ENCODE peak calls at places on chromosomes 16 and 17, in seven cellular contexts. One of them, this sample, is unnamed.

GRCh38 chr17:10075919-10076318 is 122.5 kb downstream of the GAS7 start:
- DNase-seq in left lung: no peak
- DNase-seq in effector CD4-positive, alpha-beta T cell: no peak
- DNase-seq in GM04503: no peak
- DNase-seq in caudate nucleus: no peak
- DNase-seq in skeletal muscle cell: no peak
- DNase-seq in AG09319: no peak
- DNase-seq in this sample: no peak

GRCh38 chr17:50053654-50053960 is 2.3 kb upstream of the ITGA3 start:
- DNase-seq in left lung: no peak
- DNase-seq in effector CD4-positive, alpha-beta T cell: no peak
- DNase-seq in GM04503: no peak
- DNase-seq in caudate nucleus: no peak
- DNase-seq in skeletal muscle cell: no peak
- DNase-seq in AG09319: no peak
- DNase-seq in this sample: no peak

GRCh38 chr16:3999479-3999868 is 116.8 kb downstream of the ADCY9 start:
- DNase-seq in left lung: peak
- DNase-seq in effector CD4-positive, alpha-beta T cell: no peak
- DNase-seq in GM04503: peak
- DNase-seq in caudate nucleus: no peak
- DNase-seq in skeletal muscle cell: no peak
- DNase-seq in AG09319: peak
- DNase-seq in this sample: peak

GRCh38 chr17:7425316-7425715 is at the start of gene SPEM2:
- DNase-seq in left lung: no peak
- DNase-seq in effector CD4-positive, alpha-beta T cell: no peak
- DNase-seq in GM04503: no peak
- DNase-seq in caudate nucleus: no peak
- DNase-seq in skeletal muscle cell: no peak
- DNase-seq in AG09319: no peak
- DNase-seq in this sample: no peak

GRCh38 chr17:33521784-33522183 is 228.7 kb upstream of the ASIC2 start:
- DNase-seq in left lung: no peak
- DNase-seq in effector CD4-positive, alpha-beta T cell: no peak
- DNase-seq in GM04503: no peak
- DNase-seq in caudate nucleus: no peak
- DNase-seq in skeletal muscle cell: no peak
- DNase-seq in AG09319: no peak
- DNase-seq in this sample: no peak

GRCh38 chr16:66561381-66562080 is 4.7 kb upstream of the CMTM1 start:
- DNase-seq in left lung: no peak
- DNase-seq in effector CD4-positive, alpha-beta T cell: no peak
- DNase-seq in GM04503: no peak
- DNase-seq in caudate nucleus: no peak
- DNase-seq in skeletal muscle cell: no peak
- DNase-seq in AG09319: no peak
- DNase-seq in this sample: no peak

GRCh38 chr17:81546906-81547613 is 5.1 kb downstream of the FAAP100 start:
- DNase-seq in left lung: no peak
- DNase-seq in effector CD4-positive, alpha-beta T cell: no peak
- DNase-seq in GM04503: no peak
- DNase-seq in caudate nucleus: no peak
- DNase-seq in skeletal muscle cell: no peak
- DNase-seq in AG09319: no peak
- DNase-seq in this sample: no peak

GRCh38 chr17:49055181-49055927 is 58.2 kb downstream of the IGF2BP1 start:
- DNase-seq in left lung: no peak
- DNase-seq in effector CD4-positive, alpha-beta T cell: no peak
- DNase-seq in GM04503: no peak
- DNase-seq in caudate nucleus: no peak
- DNase-seq in skeletal muscle cell: no peak
- DNase-seq in AG09319: no peak
- DNase-seq in this sample: no peak

GRCh38 chr16:88672776-88673175 is 9.9 kb upstream of the MVD start:
- DNase-seq in left lung: no peak
- DNase-seq in effector CD4-positive, alpha-beta T cell: no peak
- DNase-seq in GM04503: no peak
- DNase-seq in caudate nucleus: peak
- DNase-seq in skeletal muscle cell: no peak
- DNase-seq in AG09319: no peak
- DNase-seq in this sample: no peak

GRCh38 chr17:40219073-40219860 is at the start of gene WIPF2:
- DNase-seq in left lung: peak
- DNase-seq in effector CD4-positive, alpha-beta T cell: peak
- DNase-seq in GM04503: peak
- DNase-seq in caudate nucleus: peak
- DNase-seq in skeletal muscle cell: peak
- DNase-seq in AG09319: peak
- DNase-seq in this sample: peak

GRCh38 chr16:73510852-73511251 is 462.9 kb upstream of the ZFHX3 start:
- DNase-seq in left lung: no peak
- DNase-seq in effector CD4-positive, alpha-beta T cell: no peak
- DNase-seq in GM04503: no peak
- DNase-seq in caudate nucleus: no peak
- DNase-seq in skeletal muscle cell: no peak
- DNase-seq in AG09319: no peak
- DNase-seq in this sample: no peak

GRCh38 chr16:15041260-15042011 is 14.4 kb downstream of the NTAN1 start:
- DNase-seq in left lung: peak
- DNase-seq in effector CD4-positive, alpha-beta T cell: no peak
- DNase-seq in GM04503: peak
- DNase-seq in caudate nucleus: peak
- DNase-seq in skeletal muscle cell: no peak
- DNase-seq in AG09319: peak
- DNase-seq in this sample: peak

GRCh38 chr16:6231351-6231750 is 1101.3 kb upstream of the RBFOX1 start:
- DNase-seq in left lung: no peak
- DNase-seq in effector CD4-positive, alpha-beta T cell: no peak
- DNase-seq in GM04503: no peak
- DNase-seq in caudate nucleus: no peak
- DNase-seq in skeletal muscle cell: no peak
- DNase-seq in AG09319: no peak
- DNase-seq in this sample: no peak